ENCODE peak calls at places on chromosomes 4 and X, in five cellular contexts. V, K, I, N and T are unnamed samples.

GRCh38 chr4:40629401-40630334 is at the start of gene RBM47:
- DNase-seq in V (peak; percentile 50), K (no peak), I (peak; percentile 73), N (peak; percentile 51), T (peak; percentile 16)

GRCh38 chr4:71217688-71218087 is 121.1 kb upstream of the SLC4A4 start:
- DNase-seq in V (no peak), K (no peak), I (no peak), N (no peak), T (no peak)

GRCh38 chr4:20393486-20394100 is 141.9 kb downstream of the SLIT2 start:
- DNase-seq in V (no peak), K (no peak), I (no peak), N (no peak), T (no peak)

GRCh38 chr4:17322514-17322913 is 189.4 kb downstream of the QDPR start:
- DNase-seq in V (no peak), K (no peak), I (no peak), N (no peak), T (no peak)

GRCh38 chrX:129957241-129958099 is 25.0 kb upstream of the BCORL1 start:
- DNase-seq in V (peak; percentile 15), K (no peak), I (peak; percentile 59), N (peak; percentile 70), T (peak; percentile 52)

GRCh38 chr4:150152764-150153163 is 74.5 kb downstream of the DCLK2 start:
- DNase-seq in V (no peak), K (no peak), I (no peak), N (no peak), T (no peak)

GRCh38 chr4:57233391-57233790 is 123.2 kb upstream of the IGFBP7 start:
- DNase-seq in V (no peak), K (no peak), I (no peak), N (no peak), T (no peak)

GRCh38 chr4:78038704-78039103 is 18.4 kb upstream of the FRAS1 start:
- DNase-seq in V (no peak), K (no peak), I (no peak), N (no peak), T (no peak)

GRCh38 chr4:14379148-14379547 is 623.1 kb upstream of the CPEB2 start:
- DNase-seq in V (no peak), K (no peak), I (no peak), N (no peak), T (no peak)

GRCh38 chrX:149074429-149074828 is 430.7 kb downstream of the IDS start:
- DNase-seq in V (no peak), K (peak; percentile 13), I (no peak), N (peak; percentile 49), T (no peak)

GRCh38 chr4:102022343-102022742 is 231.8 kb downstream of the BANK1 start:
- DNase-seq in V (no peak), K (no peak), I (no peak), N (no peak), T (no peak)

DNA sequence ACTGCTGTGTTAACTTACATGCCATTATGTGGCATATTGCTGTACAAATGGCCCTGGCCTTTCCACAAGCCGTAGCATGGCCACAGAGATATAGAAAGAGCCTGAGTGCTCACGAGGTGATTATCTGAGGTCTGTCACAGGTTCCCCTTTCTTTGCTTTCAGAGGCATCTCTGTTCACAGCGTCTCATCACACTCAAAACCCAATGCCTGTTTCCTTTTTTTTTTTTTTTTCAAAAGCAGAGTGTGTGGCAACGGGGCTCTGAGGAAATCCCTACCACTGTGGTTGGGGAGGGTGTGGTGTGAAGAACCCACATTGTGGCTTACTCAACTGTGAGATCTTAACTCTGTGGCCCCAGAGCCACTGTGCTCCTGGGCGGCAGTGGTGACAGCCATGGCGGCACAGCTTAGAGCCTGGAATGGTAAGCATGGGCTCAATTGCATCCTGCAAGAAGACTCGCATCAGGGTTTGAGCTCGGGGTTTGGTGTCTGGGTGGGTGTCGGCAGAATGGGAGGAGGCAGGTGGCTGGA is 30.8 kb downstream of the RTL5 start:
- DNase-seq in V (no peak), K (no peak), I (no peak), N (no peak), T (no peak)
- TF ChIP-seq CTCF in V (no peak), K (no peak), I (no peak), N (no peak), T (no peak)

DNA sequence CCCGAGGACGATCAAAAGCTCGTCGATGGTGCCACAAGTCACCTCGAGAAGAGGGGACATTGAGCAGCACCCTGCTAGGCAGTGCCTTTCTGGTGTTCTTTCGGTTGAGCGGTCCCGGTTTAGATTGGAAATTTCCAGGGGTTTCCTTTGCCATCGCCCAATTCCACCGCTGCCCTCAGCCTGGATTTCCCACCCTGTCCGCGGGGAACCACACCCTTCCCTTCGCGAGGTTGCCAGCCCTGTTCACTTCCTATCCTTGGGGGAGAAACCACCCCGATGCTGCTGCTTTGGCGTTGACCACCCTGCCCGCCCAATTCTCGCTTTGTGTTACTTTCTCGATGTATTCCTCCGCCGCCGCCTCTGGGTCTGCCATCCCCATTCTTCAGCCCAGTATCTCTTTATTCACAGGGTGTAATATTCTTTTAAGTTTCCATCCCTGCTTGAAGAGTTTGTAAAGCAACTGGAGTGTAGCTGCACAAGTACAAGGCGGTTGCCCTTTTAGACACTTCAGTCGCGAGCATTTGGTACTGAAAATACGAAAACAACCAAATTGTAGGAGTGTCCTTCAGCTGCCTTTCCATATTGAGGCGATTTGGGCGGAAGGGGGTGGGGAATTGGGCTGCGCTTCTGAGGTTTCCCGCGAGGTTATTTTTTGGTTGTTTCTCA is 1.1 kb downstream of the OGT start:
- DNase-seq in V (no peak), K (peak; percentile 16), I (peak; percentile 37), N (peak; percentile 49), T (peak; percentile 37)
- TF ChIP-seq POLR2A in V (no peak), K (peak; percentile 15), I (no peak), N (no peak), T (no peak)

GRCh38 chr4:7055111-7055989 is 12.2 kb downstream of the TADA2B start:
- DNase-seq in V (no peak), K (no peak), I (no peak), N (no peak), T (no peak)
- H3K4me1 ChIP-seq in V (no peaks in the 10 kb centered on the region), K (no peaks in the 10 kb centered on the region), I (peaks cover 7% of the 10 kb centered on the region), N (peaks cover 26% of the 10 kb centered on the region), T (no peaks in the 10 kb centered on the region)

GRCh38 chr4:111602848-111603247 is 542.4 kb upstream of the FAM241A start:
- DNase-seq in V (peak; percentile 21), K (no peak), I (no peak), N (no peak), T (no peak)
- TF ChIP-seq CTCF in V (peak; percentile 33), K (no peak), I (no peak), N (no peak), T (no peak)

GRCh38 chrX:51742586-51742985 is 656 bp upstream of the GSPT2 start:
- DNase-seq in V (no peak), K (no peak), I (no peak), N (no peak), T (no peak)

GRCh38 chrX:51747671-51748070 is 4.4 kb downstream of the GSPT2 start:
- DNase-seq in V (no peak), K (no peak), I (no peak), N (no peak), T (no peak)

DNA sequence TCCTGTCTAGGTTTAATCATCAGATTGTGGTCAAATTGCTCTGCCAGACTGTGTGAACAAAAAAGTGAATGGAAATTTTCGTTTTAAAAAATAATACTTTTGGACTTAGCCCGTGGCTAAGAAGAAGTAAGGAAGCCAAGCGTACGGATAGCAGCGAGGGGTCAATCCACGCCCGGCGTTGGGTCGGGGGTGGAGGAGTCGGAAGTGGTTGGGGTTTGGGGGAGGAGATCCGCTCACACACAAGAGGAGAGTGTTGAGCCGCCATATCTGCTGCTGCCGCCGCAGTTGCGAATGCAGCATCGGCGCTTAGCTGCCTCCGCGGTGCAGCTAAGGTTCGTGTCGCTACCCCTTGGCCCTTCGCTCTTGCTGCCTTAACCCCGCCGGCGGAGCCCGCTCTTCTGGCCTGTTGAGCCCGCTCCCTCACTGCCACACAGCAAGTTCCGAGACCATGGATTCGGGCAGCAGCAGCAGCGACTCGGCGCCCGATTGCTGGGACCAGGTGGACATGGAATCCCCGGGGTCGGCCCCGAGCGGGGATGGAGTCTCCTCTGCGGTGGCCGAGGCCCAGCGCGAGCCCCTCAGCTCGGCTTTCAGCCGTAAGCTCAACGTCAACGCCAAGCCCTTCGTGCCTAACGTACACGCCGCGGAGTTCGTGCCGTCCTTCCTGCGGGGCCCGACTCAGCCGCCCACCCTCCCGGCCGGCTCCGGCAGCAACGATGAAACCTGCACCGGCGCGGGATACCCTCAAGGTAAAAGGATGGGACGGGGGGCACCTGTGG is at the start of gene GSPT2:
- DNase-seq in V (no peak), K (peak; percentile 30), I (peak; percentile 65), N (peak; percentile 72), T (peak; percentile 63)
- TF ChIP-seq POLR2A in V (no peak), K (peak; percentile 56), I (no peak), N (no peak), T (no peak)

GRCh38 chrX:19679787-19680186 is 164.5 kb upstream of the MAP3K15 start:
- DNase-seq in V (no peak), K (no peak), I (no peak), N (no peak), T (no peak)
- H3K4me1 ChIP-seq in V (peaks cover 8% of the 10 kb centered on the region), K (peaks cover 5% of the 10 kb centered on the region), I (no peaks in the 10 kb centered on the region), N (no peaks in the 10 kb centered on the region), T (no peaks in the 10 kb centered on the region)

GRCh38 chr4:28436191-28437080 is 1575.8 kb downstream of the STIM2 start:
- DNase-seq in V (no peak), K (no peak), I (no peak), N (no peak), T (no peak)
- TF ChIP-seq CTCF in V (no peak), K (no peak), I (no peak), N (no peak), T (no peak)